ENCODE peak calls at places on chromosome 4, in seven cellular contexts. D is IMR-90, P is spleen, M is tibial nerve, G is body of pancreas, Q is A549, U is prostate gland. H is an unnamed sample.
A peak's percentile ranks its signal among the peaks of the same experiment; 100 is the strongest.

GRCh38 chr4:40887690-40888089 is 137.9 kb downstream of the NSUN7 start:
- DNase-seq in D (peak; percentile 92), P (no peak), M (no peak), G (no peak), Q (no peak), U (no peak), H (no peak)

GRCh38 chr4:72319596-72319995 is 249.4 kb downstream of the ADAMTS3 start:
- DNase-seq in D (peak; percentile 69), P (no peak), M (no peak), G (no peak), Q (no peak), U (no peak), H (no peak)

GRCh38 chr4:155931634-155932033 is 22.0 kb downstream of the CTSO start:
- DNase-seq in D (no peak), P (no peak), M (no peak), G (no peak), Q (no peak), U (no peak), H (no peak)

GRCh38 chr4:71130827-71131603 is 137.6 kb downstream of the DCK start:
- DNase-seq in D (peak; percentile 89), P (no peak), M (no peak), G (no peak), Q (peak; percentile 15), U (no peak), H (no peak)

GRCh38 chr4:125707397-125707796 is 392.6 kb downstream of the FAT4 start:
- DNase-seq in D (no peak), P (no peak), M (no peak), G (no peak), Q (no peak), U (no peak), H (no peak)

GRCh38 chr4:143768007-143768591 is 67.6 kb upstream of the FREM3 start:
- DNase-seq in D (no peak), P (no peak), M (no peak), G (no peak), Q (no peak), U (no peak), H (no peak)

GRCh38 chr4:173046818-173047217 is 121.8 kb upstream of the GALNT7 start:
- DNase-seq in D (peak; percentile 3), P (no peak), M (no peak), G (no peak), Q (no peak), U (peak; percentile 46), H (no peak)

GRCh38 chr4:81427605-81427922 is 44.1 kb downstream of the RASGEF1B start:
- DNase-seq in D (no peak), P (no peak), M (no peak), G (no peak), Q (no peak), U (no peak), H (no peak)

GRCh38 chr4:71188197-71188625 is 150.6 kb upstream of the SLC4A4 start:
- DNase-seq in D (no peak), P (no peak), M (no peak), G (no peak), Q (no peak), U (no peak), H (no peak)

GRCh38 chr4:173485164-173485563 is 44.9 kb downstream of the HAND2 start:
- DNase-seq in D (peak; percentile 39), P (no peak), M (no peak), G (no peak), Q (no peak), U (no peak), H (no peak)

GRCh38 chr4:108006361-108006760 is 16.7 kb downstream of the HADH start:
- DNase-seq in D (no peak), P (no peak), M (no peak), G (no peak), Q (no peak), U (no peak), H (no peak)

GRCh38 chr4:36243355-36244256 is 708 bp downstream of the ARAP2 start:
- DNase-seq in D (peak; percentile 1), P (no peak), M (no peak), G (peak; percentile 47), Q (peak; percentile 15), U (peak; percentile 27), H (peak; percentile 58)

GRCh38 chr4:15234585-15235126 is 193.2 kb upstream of the C1QTNF7 start:
- DNase-seq in D (peak; percentile 98), P (no peak), M (no peak), G (no peak), Q (no peak), U (no peak), H (no peak)

GRCh38 chr4:147175460-147176025 is 229.9 kb upstream of the TTC29 start:
- DNase-seq in D (no peak), P (no peak), M (no peak), G (no peak), Q (no peak), U (no peak), H (no peak)

GRCh38 chr4:36915717-36916116 is 328.8 kb upstream of the NWD2 start:
- DNase-seq in D (no peak), P (no peak), M (no peak), G (no peak), Q (no peak), U (no peak), H (no peak)

GRCh38 chr4:106587558-106587957 is 219.0 kb upstream of the GIMD1 start:
- DNase-seq in D (peak; percentile 67), P (no peak), M (no peak), G (no peak), Q (no peak), U (no peak), H (no peak)

GRCh38 chr4:185096032-185096653 is 46.9 kb upstream of the SLC25A4 start:
- DNase-seq in D (peak; percentile 31), P (no peak), M (no peak), G (peak; percentile 58), Q (peak; percentile 11), U (peak; percentile 37), H (peak; percentile 57)

GRCh38 chr4:40307627-40308497 is 27.3 kb upstream of the CHRNA9 start:
- DNase-seq in D (no peak), P (peak; percentile 87), M (no peak), G (no peak), Q (no peak), U (no peak), H (no peak)

GRCh38 chr4:162849922-162850321 is 316.8 kb downstream of the NAF1 start:
- DNase-seq in D (no peak), P (no peak), M (no peak), G (no peak), Q (no peak), U (peak; percentile 49), H (no peak)

GRCh38 chr4:23747131-23747752 is 142.6 kb downstream of the PPARGC1A start:
- DNase-seq in D (no peak), P (no peak), M (no peak), G (no peak), Q (no peak), U (no peak), H (no peak)

GRCh38 chr4:186820371-186820990 is 96.8 kb upstream of the FAT1 start:
- DNase-seq in D (peak; percentile 61), P (no peak), M (no peak), G (no peak), Q (no peak), U (no peak), H (peak; percentile 34)

GRCh38 chr4:182925298-182925738 is 8.1 kb upstream of the DCTD start:
- DNase-seq in D (peak; percentile 84), P (peak; percentile 91), M (no peak), G (peak; percentile 80), Q (peak; percentile 27), U (no peak), H (peak; percentile 85)

GRCh38 chr4:147335183-147335582 is 145.7 kb upstream of the EDNRA start:
- DNase-seq in D (no peak), P (no peak), M (no peak), G (no peak), Q (no peak), U (no peak), H (no peak)

GRCh38 chr4:152997771-152998487 is 61.8 kb downstream of the FHDC1 start:
- DNase-seq in D (peak; percentile 7), P (peak; percentile 55), M (no peak), G (no peak), Q (no peak), U (peak; percentile 63), H (no peak)

GRCh38 chr4:69716654-69717053 is 43.8 kb downstream of the SULT1B1 start:
- DNase-seq in D (no peak), P (no peak), M (no peak), G (no peak), Q (no peak), U (no peak), H (no peak)

GRCh38 chr4:74934822-74935326 is 2.0 kb downstream of the PARM1 start:
- DNase-seq in D (no peak), P (no peak), M (no peak), G (no peak), Q (no peak), U (no peak), H (peak; percentile 36)
- H3K4me3 ChIP-seq in D (no peak overlapping the region), P (peak overlapping the region; percentile 64), M (peak overlapping the region; percentile 55), G (no peak overlapping the region), Q (no peak overlapping the region), U (peak overlapping the region; percentile 86), H (peak overlapping the region; percentile 79)

GRCh38 chr4:6064383-6064782 is 46.2 kb upstream of the C4orf50 start:
- DNase-seq in D (no peak), P (no peak), M (no peak), G (no peak), Q (no peak), U (no peak), H (no peak)

GRCh38 chr4:6062133-6062532 is 43.9 kb upstream of the C4orf50 start:
- DNase-seq in D (no peak), P (peak; percentile 67), M (no peak), G (no peak), Q (no peak), U (no peak), H (no peak)

GRCh38 chr4:6063684-6064083 is 45.5 kb upstream of the C4orf50 start:
- DNase-seq in D (no peak), P (peak; percentile 65), M (no peak), G (no peak), Q (no peak), U (no peak), H (no peak)

GRCh38 chr4:6066191-6066590 is 48.0 kb upstream of the C4orf50 start:
- DNase-seq in D (no peak), P (no peak), M (no peak), G (no peak), Q (no peak), U (no peak), H (no peak)

DNA sequence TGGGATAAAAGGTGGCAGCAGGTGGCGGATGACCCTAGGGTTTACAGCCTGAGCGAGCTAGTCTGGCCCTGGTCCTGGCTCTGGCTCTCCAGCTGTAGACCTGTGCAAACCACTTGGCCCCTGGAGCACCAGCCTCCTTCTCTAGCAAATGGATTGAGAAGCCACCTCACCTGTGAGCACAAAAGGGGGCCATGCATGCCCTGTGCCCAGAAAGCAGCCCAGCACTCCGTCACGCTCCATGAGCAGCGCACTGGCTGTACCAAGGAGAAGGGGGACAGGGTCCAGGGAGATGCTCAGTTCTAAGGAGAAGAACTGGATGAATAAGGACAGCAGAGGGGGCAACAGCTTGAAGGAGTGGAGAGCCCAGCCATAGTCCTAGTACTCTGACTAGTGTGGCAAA is 46.9 kb upstream of the C4orf50 start:
- DNase-seq in D (no peak), P (no peak), M (no peak), G (no peak), Q (no peak), U (no peak), H (no peak)
- H3K9me3 ChIP-seq in D (peaks cover 27% of the 10 kb centered on the region), P (peaks cover 20% of the 10 kb centered on the region), M (peaks cover 14% of the 10 kb centered on the region), G (no peaks in the 10 kb centered on the region), Q (no peaks in the 10 kb centered on the region), U (no peaks in the 10 kb centered on the region), H (no peaks in the 10 kb centered on the region)

GRCh38 chr4:145732895-145733880 is 53.2 kb downstream of the C4orf51 start:
- DNase-seq in D (peak; percentile 89), P (peak; percentile 94), M (peak; percentile 83), G (peak; percentile 95), Q (peak; percentile 57), U (peak; percentile 95), H (peak; percentile 96)
- TF ChIP-seq POLR2A in D (peak; percentile 75), P (no peak), M (peak; percentile 68), G (peak; percentile 92), Q (peak; percentile 16), U (peak; percentile 75), H (no peak)

GRCh38 chr4:109432203-109432602 is 1.4 kb upstream of the SEC24B start:
- DNase-seq in D (no peak), P (no peak), M (no peak), G (no peak), Q (no peak), U (no peak), H (no peak)
- H3K4me3 ChIP-seq in D (no peak overlapping the region), P (no peak overlapping the region), M (no peak overlapping the region), G (no peak overlapping the region), Q (no peak overlapping the region), U (no peak overlapping the region), H (no peak overlapping the region)